ENCODE peak calls at places on chromosomes 6 and 20, in ten cellular contexts. G is Panc1; W is CD8-positive, alpha-beta T cell; N is HepG2; H is body of pancreas; X is fibroblast of lung; B is cardiac muscle cell; T is psoas muscle; S is mammary epithelial cell; L is left ventricle myocardium inferior. U is an unnamed sample. For H3K9me3, the result is how much of the 10 kb centered on the place peaks cover.

GRCh38 chr20:8355453-8355852 is 223.4 kb downstream of the PLCB1 start:
- DNase-seq in N (peak), T (no peak), W (no peak), B (no peak), X (no peak), L (no peak), S (no peak), G (no peak), H (no peak), U (no peak)

GRCh38 chr6:79798841-79799240 is 148.5 kb downstream of the ELOVL4 start:
- DNase-seq in N (no peak), T (no peak), S (no peak), X (no peak), G (no peak), L (no peak), H (no peak), B (no peak), W (no peak), U (no peak)

GRCh38 chr20:32830437-32830836 is 10.7 kb downstream of the MAPRE1 start:
- DNase-seq in N (no peak), H (peak), L (no peak), S (no peak), X (peak), W (no peak), B (peak), G (no peak), T (no peak), U (no peak)

GRCh38 chr6:35663001-35663400 is 25.7 kb downstream of the FKBP5 start:
- DNase-seq in B (no peak), H (peak), L (no peak), X (no peak), G (no peak), T (no peak), N (no peak), S (no peak), W (no peak), U (no peak)

GRCh38 chr6:38524436-38525145 is 115.1 kb downstream of the BTBD9 start:
- DNase-seq in B (no peak), W (no peak), L (no peak), S (no peak), H (no peak), N (no peak), T (no peak), X (peak), G (no peak), U (no peak)

GRCh38 chr20:63681609-63682142 is 14.8 kb upstream of the TNFRSF6B start:
- DNase-seq in G (no peak), H (no peak), S (peak), B (no peak), N (no peak), L (no peak), X (no peak), T (no peak), W (no peak), U (no peak)

GRCh38 chr6:111986651-111987050 is 67.3 kb upstream of the CCN6 start:
- DNase-seq in X (no peak), S (no peak), B (no peak), L (no peak), N (no peak), G (no peak), T (no peak), W (no peak), H (no peak), U (no peak)

GRCh38 chr6:35214869-35215664 is 1.3 kb downstream of the SCUBE3 start:
- DNase-seq in B (no peak), H (no peak), T (no peak), S (no peak), G (no peak), N (no peak), L (no peak), W (no peak), X (no peak), U (no peak)

GRCh38 chr6:47846752-47847151 is 64.9 kb downstream of the OPN5 start:
- DNase-seq in H (no peak), N (no peak), L (no peak), G (no peak), B (no peak), X (no peak), S (no peak), T (no peak), W (no peak), U (no peak)

GRCh38 chr6:2111162-2111677 is 134.2 kb downstream of the GMDS start:
- DNase-seq in B (peak), H (no peak), W (no peak), G (peak), T (no peak), L (no peak), S (peak), N (no peak), X (peak), U (no peak)

GRCh38 chr6:31744422-31744821 is 4.6 kb downstream of the MSH5 start:
- DNase-seq in N (no peak), W (no peak), X (no peak), B (no peak), S (no peak), T (no peak), H (no peak), G (no peak), L (no peak), U (no peak)

GRCh38 chr6:137827977-137828815 is 38.9 kb upstream of the TNFAIP3 start:
- DNase-seq in L (no peak), T (no peak), H (no peak), X (no peak), N (no peak), B (no peak), G (no peak), S (peak), W (no peak), U (no peak)

GRCh38 chr6:98041072-98041471 is 758.1 kb upstream of the MMS22L start:
- DNase-seq in G (no peak), X (no peak), N (no peak), S (no peak), W (no peak), B (no peak), L (no peak), H (no peak), T (no peak), U (no peak)

GRCh38 chr6:45625191-45625664 is 247.5 kb upstream of the SUPT3H start:
- DNase-seq in L (no peak), S (peak), G (no peak), B (peak), N (no peak), T (no peak), X (peak), W (no peak), H (no peak), U (no peak)

GRCh38 chr6:119539066-119539746 is 189.6 kb upstream of the MAN1A1 start:
- DNase-seq in N (no peak), H (no peak), T (no peak), W (no peak), B (no peak), L (no peak), S (no peak), X (no peak), G (no peak), U (no peak)

DNA sequence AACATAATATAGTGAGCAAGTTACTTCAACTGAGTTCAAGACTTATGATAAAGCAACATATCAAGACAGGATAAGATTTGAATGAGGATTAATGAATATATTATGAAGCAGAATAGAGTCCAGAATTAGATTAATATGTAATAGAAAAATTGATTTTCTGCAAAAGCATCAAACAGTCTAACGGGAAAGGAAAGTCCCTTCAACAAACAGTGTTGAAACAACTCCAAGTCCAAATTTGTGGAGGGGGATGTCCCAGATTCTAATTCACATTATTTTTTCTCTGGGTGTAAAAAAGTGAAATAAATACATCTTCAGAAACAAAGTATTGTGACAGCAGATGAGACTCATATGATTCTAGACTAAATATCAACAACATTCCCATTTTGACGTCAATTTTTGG is 289.7 kb downstream of the C6orf118 start:
- DNase-seq in S (no peak), T (no peak), X (no peak), G (no peak), W (no peak), H (no peak), N (no peak), L (no peak), B (no peak), U (no peak)
- TF ChIP-seq CTCF in S (no peak), T (no peak), X (no peak), G (no peak), W (no peak), H (no peak), N (no peak), L (no peak), B (no peak), U (no peak)

GRCh38 chr6:28333047-28333446 is 2.9 kb downstream of the ZSCAN31 start:
- DNase-seq in B (no peak), X (no peak), L (no peak), G (no peak), H (no peak), T (no peak), W (no peak), N (no peak), S (no peak), U (no peak)

GRCh38 chr6:28335564-28336283 is at the start of gene ZSCAN31:
- DNase-seq in N (peak), G (no peak), H (peak), L (peak), W (peak), T (peak), B (peak), S (peak), X (peak), U (peak)

GRCh38 chr6:28333599-28334018 is 2.3 kb downstream of the ZSCAN31 start:
- DNase-seq in S (no peak), N (no peak), H (no peak), L (no peak), W (no peak), G (no peak), X (no peak), T (no peak), B (no peak), U (no peak)

GRCh38 chr6:28335040-28335563 is 846 bp downstream of the ZSCAN31 start:
- DNase-seq in N (no peak), H (no peak), T (no peak), X (no peak), W (no peak), S (no peak), G (peak), L (no peak), B (no peak), U (no peak)

DNA sequence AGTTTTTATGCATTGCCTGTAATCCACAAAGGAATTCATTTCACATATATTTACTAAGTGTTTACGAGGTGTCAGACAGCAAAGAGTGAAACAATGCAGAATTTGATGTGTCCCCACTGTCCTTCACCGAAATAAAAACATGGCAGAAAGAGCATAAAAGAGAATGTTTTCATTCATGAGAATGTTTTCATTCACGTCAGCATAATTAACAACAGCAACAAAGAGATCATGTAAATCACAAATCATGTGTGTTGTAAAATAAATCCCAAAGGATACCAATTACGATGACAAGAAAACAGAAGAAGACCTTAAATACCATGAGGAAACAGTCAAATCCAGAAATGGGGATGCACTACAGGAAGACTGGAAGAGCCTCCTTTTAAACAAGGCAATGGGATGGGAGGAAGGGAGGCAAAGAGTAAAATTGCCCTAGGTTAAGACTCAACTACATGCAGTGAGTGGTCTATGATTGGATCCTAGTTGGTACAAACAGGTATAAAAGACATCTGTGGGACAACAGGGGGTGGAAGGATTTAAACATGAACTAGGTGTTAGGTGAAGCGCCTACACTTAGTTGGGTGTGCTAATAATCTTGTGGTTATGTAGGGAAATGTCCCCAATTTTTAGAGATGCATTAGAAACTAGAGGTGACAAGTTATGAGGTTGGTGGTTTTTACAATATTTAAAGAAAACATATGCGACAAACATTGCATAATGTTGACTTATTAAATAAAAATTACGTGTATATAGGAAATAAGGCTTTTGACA is 1.5 kb downstream of the ZSCAN31 start:
- DNase-seq in T (no peak), B (no peak), S (no peak), H (no peak), N (no peak), L (no peak), W (no peak), G (no peak), X (no peak), U (no peak)
- H3K4me3 ChIP-seq in T (peak), B (peak), S (peak), H (no peak), N (peak), L (peak), W (no peak), G (peak), X (no peak), U (peak)

GRCh38 chr6:4848382-4849068 is 72.3 kb downstream of the CDYL start:
- DNase-seq in N (peak), G (no peak), T (no peak), B (no peak), H (no peak), W (no peak), L (no peak), S (no peak), X (peak), U (no peak)

GRCh38 chr6:4846387-4846786 is 70.2 kb downstream of the CDYL start:
- DNase-seq in N (no peak), L (no peak), G (no peak), W (no peak), S (no peak), B (no peak), T (no peak), H (no peak), X (no peak), U (no peak)

GRCh38 chr6:4851035-4851434 is 74.8 kb downstream of the CDYL start:
- DNase-seq in G (no peak), X (no peak), W (no peak), T (no peak), L (no peak), H (no peak), N (no peak), S (no peak), B (no peak), U (no peak)

GRCh38 chr6:4849628-4850027 is 73.4 kb downstream of the CDYL start:
- DNase-seq in G (no peak), S (no peak), N (no peak), L (no peak), W (no peak), T (no peak), H (no peak), B (no peak), X (no peak), U (no peak)

DNA sequence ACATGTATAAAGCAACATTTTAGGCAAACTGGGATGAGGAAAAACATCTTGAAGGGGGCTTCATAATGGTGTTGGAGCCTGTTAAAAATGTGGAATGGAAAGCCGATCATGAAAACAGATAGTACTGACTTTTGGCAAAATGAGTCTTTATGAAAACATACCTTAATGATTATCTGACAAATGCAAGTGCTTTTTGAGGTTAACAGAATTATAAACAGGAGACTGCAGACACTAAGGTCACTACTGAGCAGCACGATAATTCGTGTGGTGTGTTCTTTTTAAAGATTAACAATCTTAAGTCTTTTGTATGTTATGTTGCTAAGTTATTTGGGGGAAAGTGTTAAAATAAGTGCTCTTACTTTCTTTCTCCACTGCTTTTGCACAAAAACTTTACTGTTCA is 73.0 kb downstream of the CDYL start:
- DNase-seq in G (no peak), S (no peak), L (no peak), B (no peak), X (no peak), N (no peak), T (no peak), W (no peak), H (no peak), U (no peak)
- H3K9me3 ChIP-seq in G (under half), S (under half), L (under half), B (under half), X (under half), N (under half), T (under half), W (under half), H (under half), U (under half)

DNA sequence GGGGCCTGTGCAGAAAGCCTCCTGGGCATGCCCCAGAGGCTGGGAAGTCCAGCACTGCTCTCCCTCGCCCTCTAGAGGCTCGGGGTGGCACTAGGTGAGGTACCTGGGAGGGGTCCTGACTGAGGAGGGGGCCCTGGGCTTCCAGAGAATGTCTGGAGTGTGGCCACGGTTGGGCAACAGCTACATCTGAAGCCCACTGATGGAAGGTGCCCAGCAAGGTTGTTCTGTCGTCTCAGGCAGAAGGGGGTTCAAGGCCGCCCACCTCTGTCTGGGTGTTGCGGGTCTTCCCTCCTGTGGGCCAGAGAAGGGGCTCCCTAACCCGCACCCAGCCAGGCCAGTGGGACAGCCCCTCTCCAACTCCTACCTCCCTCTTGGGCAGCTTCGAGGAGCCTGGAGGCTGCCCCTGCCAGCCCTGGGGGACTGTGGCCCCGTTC is 11.4 kb upstream of the VEGFA start:
- DNase-seq in G (no peak), S (no peak), B (no peak), H (peak), X (no peak), L (peak), N (no peak), W (no peak), T (no peak), U (no peak)
- TF ChIP-seq CTCF in G (peak), S (peak), B (peak), H (peak), X (peak), L (peak), N (peak), W (peak), T (peak), U (peak)